ENCODE peak calls at places on chromosomes 13 and 19, in ten cellular contexts. Y, L, W, I, K, B, S, R, X and V are unnamed samples.

GRCh38 chr13:97627566-97627965 is 193.6 kb downstream of the RAP2A start:
- DNase-seq in S (no peak), R (no peak), W (peak; percentile 79), I (peak; percentile 97), X (peak; percentile 96), K (no peak), Y (peak; percentile 51), L (peak; percentile 62), B (no peak), V (peak; percentile 82)

GRCh38 chr13:88979465-88980180 is 1308.5 kb downstream of the SLITRK5 start:
- DNase-seq in S (no peak), K (peak; percentile 13), B (no peak), R (no peak), X (peak; percentile 9), I (peak; percentile 37), W (no peak), L (no peak), Y (peak; percentile 63), V (no peak)

GRCh38 chr19:41302624-41303351 is 7.2 kb upstream of the CCDC97 start:
- DNase-seq in W (no peak), S (peak; percentile 83), X (no peak), L (no peak), R (peak; percentile 66), I (no peak), K (no peak), Y (no peak), B (peak; percentile 51), V (no peak)

GRCh38 chr19:18967358-18968146 is 26.5 kb upstream of the HOMER3 start:
- DNase-seq in S (no peak), Y (peak; percentile 90), R (peak; percentile 32), I (peak; percentile 79), X (peak; percentile 83), W (peak; percentile 79), L (peak; percentile 57), B (no peak), K (no peak), V (peak; percentile 92)

GRCh38 chr19:5013761-5014160 is 44.8 kb downstream of the KDM4B start:
- DNase-seq in X (no peak), W (no peak), S (no peak), L (no peak), I (no peak), K (no peak), R (no peak), Y (no peak), B (no peak), V (no peak)

GRCh38 chr13:102726430-102726829 is 31.6 kb upstream of the METTL21C start:
- DNase-seq in I (peak; percentile 28), R (no peak), X (no peak), W (peak; percentile 32), K (peak; percentile 58), Y (peak; percentile 51), B (no peak), S (no peak), L (no peak), V (no peak)

GRCh38 chr19:2097330-2098327 is 914 bp downstream of the IZUMO4 start:
- DNase-seq in W (no peak), K (no peak), I (no peak), R (peak; percentile 36), L (no peak), Y (no peak), X (no peak), B (peak; percentile 64), S (peak; percentile 73), V (no peak)

GRCh38 chr19:43774103-43774939 is 6.5 kb downstream of the KCNN4 start:
- DNase-seq in K (no peak), R (peak; percentile 78), X (peak; percentile 69), W (no peak), B (no peak), S (no peak), Y (peak; percentile 45), I (peak; percentile 74), L (peak; percentile 27), V (peak; percentile 71)

GRCh38 chr13:27004389-27004788 is 167.2 kb downstream of the USP12 start:
- DNase-seq in Y (no peak), B (no peak), R (no peak), L (no peak), K (no peak), I (peak; percentile 32), W (no peak), X (no peak), S (no peak), V (no peak)

GRCh38 chr13:26742691-26743358 is 17.8 kb downstream of the GPR12 start:
- DNase-seq in X (no peak), B (no peak), I (no peak), L (no peak), R (no peak), W (no peak), K (no peak), S (no peak), Y (no peak), V (no peak)

GRCh38 chr13:40875583-40875982 is 86.2 kb downstream of the SLC25A15 start:
- DNase-seq in K (no peak), I (no peak), S (no peak), X (no peak), R (no peak), W (no peak), L (no peak), B (no peak), Y (peak; percentile 4), V (no peak)

GRCh38 chr13:112735791-112736190 is 46.0 kb downstream of the ATP11A start:
- DNase-seq in I (no peak), R (no peak), L (no peak), S (no peak), X (no peak), K (no peak), W (no peak), Y (no peak), B (no peak), V (no peak)

GRCh38 chr19:8081569-8082550 is 29.3 kb downstream of the CCL25 start:
- DNase-seq in I (peak; percentile 62), W (no peak), Y (no peak), R (no peak), X (peak; percentile 70), B (no peak), L (no peak), S (no peak), K (no peak), V (peak; percentile 32)

GRCh38 chr13:75417647-75418046 is 64.3 kb downstream of the TBC1D4 start:
- DNase-seq in Y (peak; percentile 52), W (peak; percentile 76), I (no peak), S (no peak), K (no peak), R (no peak), X (no peak), B (no peak), L (no peak), V (no peak)

GRCh38 chr19:45693168-45693788 is 812 bp downstream of the QPCTL start:
- DNase-seq in X (peak; percentile 74), Y (peak; percentile 73), W (peak; percentile 71), B (peak; percentile 73), I (peak; percentile 74), R (peak; percentile 89), L (peak; percentile 85), S (peak; percentile 80), K (peak; percentile 77), V (peak; percentile 77)